ENCODE peak calls at places on chromosomes 2 and 18, in four cellular contexts. One of them, this sample, is unnamed. For H3K4me1, the result is how much of the 10 kb centered on the place peaks cover.

GRCh38 chr18:50610349-50610748 is 50.5 kb downstream of the MAPK4 start:
- DNase-seq in spleen: no peak
- DNase-seq in HCT116: no peak
- DNase-seq in K562: peak
- DNase-seq in this sample: no peak

GRCh38 chr2:241204490-241204889 is 16.0 kb downstream of the ANO7 start:
- DNase-seq in K562: no peak
- DNase-seq in HCT116: no peak
- DNase-seq in spleen: no peak
- DNase-seq in this sample: no peak

GRCh38 chr2:186569906-186570305 is 19.9 kb upstream of the ITGAV start:
- DNase-seq in K562: no peak
- DNase-seq in HCT116: no peak
- DNase-seq in spleen: no peak
- DNase-seq in this sample: no peak

GRCh38 chr2:46134531-46135229 is 162.5 kb upstream of the EPAS1 start:
- DNase-seq in spleen: no peak
- DNase-seq in HCT116: no peak
- DNase-seq in K562: peak
- DNase-seq in this sample: peak

GRCh38 chr2:227415538-227416424 is 28.0 kb upstream of the SCYGR1 start:
- DNase-seq in K562: no peak
- DNase-seq in HCT116: no peak
- DNase-seq in spleen: peak
- DNase-seq in this sample: no peak

GRCh38 chr2:47072018-47072691 is 83.0 kb downstream of the STPG4 start:
- DNase-seq in HCT116: no peak
- DNase-seq in K562: no peak
- DNase-seq in spleen: peak
- DNase-seq in this sample: no peak

GRCh38 chr2:96502891-96503636 is 2.1 kb downstream of the NEURL3 start:
- DNase-seq in spleen: peak
- DNase-seq in K562: no peak
- DNase-seq in HCT116: no peak
- DNase-seq in this sample: no peak

GRCh38 chr2:223896751-223897320 is 48.3 kb downstream of the WDFY1 start:
- DNase-seq in K562: no peak
- DNase-seq in HCT116: no peak
- DNase-seq in spleen: no peak
- DNase-seq in this sample: no peak

GRCh38 chr2:196131384-196131861 is 40.0 kb downstream of the STK17B start:
- DNase-seq in HCT116: peak
- DNase-seq in K562: peak
- DNase-seq in spleen: no peak
- DNase-seq in this sample: no peak

GRCh38 chr2:29012211-29012681 is 31.1 kb downstream of the TOGARAM2 start:
- DNase-seq in spleen: peak
- DNase-seq in K562: no peak
- DNase-seq in HCT116: no peak
- DNase-seq in this sample: no peak
- H3K4me1 ChIP-seq in spleen: under half
- H3K4me1 ChIP-seq in K562: under half
- H3K4me1 ChIP-seq in HCT116: under half
- H3K4me1 ChIP-seq in this sample: under half

GRCh38 chr18:52554180-52554579 is 214.2 kb downstream of the DCC start:
- DNase-seq in HCT116: no peak
- DNase-seq in K562: no peak
- DNase-seq in spleen: no peak
- DNase-seq in this sample: no peak
- TF ChIP-seq POLR2AphosphoS5 in HCT116: no peak
- TF ChIP-seq POLR2AphosphoS5 in K562: no peak
- TF ChIP-seq POLR2AphosphoS5 in spleen: no peak
- TF ChIP-seq POLR2AphosphoS5 in this sample: no peak

GRCh38 chr18:13581496-13581895 is 144.9 kb downstream of the FAM210A start:
- DNase-seq in HCT116: no peak
- DNase-seq in K562: no peak
- DNase-seq in spleen: no peak
- DNase-seq in this sample: no peak

GRCh38 chr18:13581055-13581454 is 145.3 kb downstream of the FAM210A start:
- DNase-seq in spleen: no peak
- DNase-seq in K562: no peak
- DNase-seq in HCT116: no peak
- DNase-seq in this sample: no peak

GRCh38 chr18:13582283-13582682 is 144.1 kb downstream of the FAM210A start:
- DNase-seq in spleen: no peak
- DNase-seq in K562: no peak
- DNase-seq in HCT116: no peak
- DNase-seq in this sample: no peak

GRCh38 chr18:13579874-13580273 is 146.5 kb downstream of the FAM210A start:
- DNase-seq in spleen: no peak
- DNase-seq in K562: no peak
- DNase-seq in HCT116: no peak
- DNase-seq in this sample: no peak

GRCh38 chr18:13580351-13580750 is 146.0 kb downstream of the FAM210A start:
- DNase-seq in spleen: no peak
- DNase-seq in K562: no peak
- DNase-seq in HCT116: no peak
- DNase-seq in this sample: no peak
- H3K4me1 ChIP-seq in spleen: under half
- H3K4me1 ChIP-seq in K562: under half
- H3K4me1 ChIP-seq in HCT116: under half
- H3K4me1 ChIP-seq in this sample: under half

DNA sequence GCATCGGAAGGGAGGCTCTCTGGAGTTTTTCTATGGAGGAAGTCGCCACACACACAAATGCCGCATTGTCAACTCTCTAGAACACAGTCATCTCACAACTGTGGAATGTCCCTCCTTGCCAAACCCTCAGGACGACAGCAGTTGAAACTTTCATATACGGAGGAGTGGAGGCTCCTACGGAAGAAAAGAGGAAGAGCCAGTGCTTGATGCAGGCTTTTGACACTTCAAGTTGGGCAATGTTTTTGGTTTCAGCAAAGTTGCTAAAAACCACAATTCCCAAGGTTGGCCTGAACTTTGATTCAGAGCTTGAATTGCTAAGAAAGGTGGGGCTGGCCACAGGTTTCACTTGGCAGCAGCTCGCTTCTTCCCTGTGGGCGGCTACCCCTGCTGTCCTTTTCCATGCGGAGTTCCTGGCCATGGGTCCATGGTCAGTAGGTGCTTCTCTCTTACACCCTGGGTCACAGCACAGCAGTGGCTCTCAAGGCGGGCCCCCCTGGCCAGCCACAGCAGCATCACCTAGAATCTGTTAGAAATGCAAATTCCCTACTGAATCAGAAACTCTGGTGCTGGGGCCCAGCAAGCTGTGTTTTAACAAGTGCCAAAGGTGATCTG is 856.3 kb downstream of the RNF144A start:
- DNase-seq in K562: no peak
- DNase-seq in HCT116: peak
- DNase-seq in spleen: no peak
- DNase-seq in this sample: no peak
- TF ChIP-seq POLR2AphosphoS5 in K562: no peak
- TF ChIP-seq POLR2AphosphoS5 in HCT116: no peak
- TF ChIP-seq POLR2AphosphoS5 in spleen: no peak
- TF ChIP-seq POLR2AphosphoS5 in this sample: peak

GRCh38 chr2:163658556-163658955 is 77.3 kb downstream of the FIGN start:
- DNase-seq in HCT116: no peak
- DNase-seq in spleen: no peak
- DNase-seq in K562: no peak
- DNase-seq in this sample: no peak

GRCh38 chr2:163656622-163657021 is 79.2 kb downstream of the FIGN start:
- DNase-seq in K562: no peak
- DNase-seq in HCT116: no peak
- DNase-seq in spleen: no peak
- DNase-seq in this sample: no peak

GRCh38 chr2:163659224-163659623 is 76.6 kb downstream of the FIGN start:
- DNase-seq in K562: no peak
- DNase-seq in spleen: no peak
- DNase-seq in HCT116: no peak
- DNase-seq in this sample: no peak

GRCh38 chr2:163655672-163656071 is 80.1 kb downstream of the FIGN start:
- DNase-seq in K562: no peak
- DNase-seq in spleen: no peak
- DNase-seq in HCT116: no peak
- DNase-seq in this sample: no peak

GRCh38 chr2:163657257-163657656 is 78.6 kb downstream of the FIGN start:
- DNase-seq in spleen: no peak
- DNase-seq in HCT116: no peak
- DNase-seq in K562: no peak
- DNase-seq in this sample: no peak
- H3K4me1 ChIP-seq in spleen: under half
- H3K4me1 ChIP-seq in HCT116: under half
- H3K4me1 ChIP-seq in K562: under half
- H3K4me1 ChIP-seq in this sample: under half

GRCh38 chr2:27721335-27721734 is 50.2 kb upstream of the MRPL33 start:
- DNase-seq in HCT116: peak
- DNase-seq in spleen: no peak
- DNase-seq in K562: no peak
- DNase-seq in this sample: no peak
- TF ChIP-seq POLR2AphosphoS5 in HCT116: peak
- TF ChIP-seq POLR2AphosphoS5 in spleen: no peak
- TF ChIP-seq POLR2AphosphoS5 in K562: no peak
- TF ChIP-seq POLR2AphosphoS5 in this sample: no peak

GRCh38 chr2:197255550-197255949 is 55.0 kb downstream of the ANKRD44 start:
- DNase-seq in HCT116: no peak
- DNase-seq in K562: no peak
- DNase-seq in spleen: peak
- DNase-seq in this sample: no peak
- H3K4me1 ChIP-seq in HCT116: under half
- H3K4me1 ChIP-seq in K562: under half
- H3K4me1 ChIP-seq in spleen: half or more
- H3K4me1 ChIP-seq in this sample: under half

GRCh38 chr2:113677327-113677726 is 50.3 kb downstream of the RABL2A start:
- DNase-seq in K562: no peak
- DNase-seq in HCT116: no peak
- DNase-seq in spleen: no peak
- DNase-seq in this sample: no peak

GRCh38 chr2:113676651-113677050 is 49.6 kb downstream of the RABL2A start:
- DNase-seq in HCT116: no peak
- DNase-seq in spleen: no peak
- DNase-seq in K562: no peak
- DNase-seq in this sample: no peak

GRCh38 chr2:113675885-113676284 is 48.8 kb downstream of the RABL2A start:
- DNase-seq in K562: peak
- DNase-seq in HCT116: no peak
- DNase-seq in spleen: no peak
- DNase-seq in this sample: no peak

GRCh38 chr2:113672297-113672696 is 45.2 kb downstream of the RABL2A start:
- DNase-seq in spleen: no peak
- DNase-seq in K562: no peak
- DNase-seq in HCT116: no peak
- DNase-seq in this sample: no peak
- TF ChIP-seq POLR2AphosphoS5 in spleen: no peak
- TF ChIP-seq POLR2AphosphoS5 in K562: no peak
- TF ChIP-seq POLR2AphosphoS5 in HCT116: no peak
- TF ChIP-seq POLR2AphosphoS5 in this sample: no peak

This sample was measured in breast epithelium.